ENCODE peak calls at places on chromosomes 4 and X, in six cellular contexts. P is body of pancreas, E is lung, J is keratinocyte, O is tibial nerve, Y is psoas muscle. Q is an unnamed sample. For H3K4me1, the result is how much of the 10 kb centered on the place peaks cover.

GRCh38 chr4:38815879-38816782 is 11.5 kb upstream of the TLR1 start:
- DNase-seq in P (no peak), E (no peak), J (no peak), O (no peak), Y (no peak), Q (no peak)

GRCh38 chr4:48683784-48684666 is 96.1 kb downstream of the FRYL start:
- DNase-seq in P (no peak), E (no peak), J (no peak), O (no peak), Y (no peak), Q (no peak)

GRCh38 chr4:53508446-53508845 is 82.8 kb downstream of the LNX1 start:
- DNase-seq in P (no peak), E (no peak), J (no peak), O (no peak), Y (no peak), Q (no peak)

GRCh38 chr4:70008771-70009170 is 13.0 kb downstream of the STATH start:
- DNase-seq in P (no peak), E (no peak), J (no peak), O (no peak), Y (no peak), Q (no peak)

GRCh38 chrX:154370300-154370881 is 4.0 kb downstream of the FLNA start:
- DNase-seq in P (no peak), E (no peak), J (no peak), O (no peak), Y (peak), Q (no peak)

GRCh38 chr4:26584725-26585124 is 841 bp downstream of the TBC1D19 start:
- DNase-seq in P (no peak), E (no peak), J (no peak), O (no peak), Y (no peak), Q (no peak)

GRCh38 chr4:183876268-183876934 is 28.7 kb upstream of the STOX2 start:
- DNase-seq in P (peak), E (peak), J (peak), O (no peak), Y (peak), Q (no peak)

GRCh38 chr4:35124116-35124515 is 1120.2 kb downstream of the ARAP2 start:
- DNase-seq in P (no peak), E (no peak), J (no peak), O (no peak), Y (no peak), Q (no peak)

GRCh38 chr4:110508827-110509446 is 33.0 kb downstream of the ENPEP start:
- DNase-seq in P (no peak), E (no peak), J (no peak), O (no peak), Y (no peak), Q (no peak)

GRCh38 chrX:38006283-38006682 is at the start of gene SYTL5:
- DNase-seq in P (no peak), E (no peak), J (no peak), O (no peak), Y (no peak), Q (no peak)

DNA sequence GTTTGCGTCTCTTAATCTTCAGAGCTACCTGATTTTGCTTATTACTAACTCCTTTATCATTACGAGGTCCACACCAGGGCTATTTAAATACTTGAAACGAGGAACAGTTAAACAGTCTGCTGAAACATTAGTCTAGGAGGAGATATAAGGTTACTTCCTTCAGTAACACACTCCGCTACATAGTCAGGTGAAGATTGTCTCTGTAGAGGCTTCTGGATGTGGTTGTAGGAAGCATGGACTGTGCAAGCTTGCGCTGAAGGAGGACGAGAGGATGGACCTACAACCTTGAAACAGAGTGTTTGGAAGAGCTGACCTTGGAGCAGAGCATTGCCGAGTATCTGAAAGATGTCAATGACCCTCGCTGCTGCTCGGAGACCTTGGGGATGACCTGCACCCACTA is at the start of gene CLRN2:
- DNase-seq in P (no peak), E (no peak), J (no peak), O (no peak), Y (no peak), Q (no peak)
- H3K27ac ChIP-seq in P (no peak), E (peak), J (no peak), O (no peak), Y (no peak), Q (no peak)

GRCh38 chrX:65750674-65751469 is 83.4 kb downstream of the MSN start:
- DNase-seq in P (no peak), E (no peak), J (no peak), O (no peak), Y (no peak), Q (peak)

GRCh38 chrX:65751511-65751910 is 84.1 kb downstream of the MSN start:
- DNase-seq in P (no peak), E (no peak), J (no peak), O (no peak), Y (no peak), Q (no peak)

GRCh38 chrX:65755786-65756185 is 88.3 kb downstream of the MSN start:
- DNase-seq in P (no peak), E (no peak), J (no peak), O (no peak), Y (no peak), Q (no peak)

GRCh38 chrX:65757943-65758342 is 90.5 kb downstream of the MSN start:
- DNase-seq in P (no peak), E (no peak), J (peak), O (no peak), Y (no peak), Q (no peak)

GRCh38 chrX:65752294-65752693 is 84.8 kb downstream of the MSN start:
- DNase-seq in P (no peak), E (no peak), J (no peak), O (no peak), Y (no peak), Q (no peak)
- H3K4me1 ChIP-seq in P (under half), E (under half), J (under half), O (under half), Y (under half), Q (under half)

DNA sequence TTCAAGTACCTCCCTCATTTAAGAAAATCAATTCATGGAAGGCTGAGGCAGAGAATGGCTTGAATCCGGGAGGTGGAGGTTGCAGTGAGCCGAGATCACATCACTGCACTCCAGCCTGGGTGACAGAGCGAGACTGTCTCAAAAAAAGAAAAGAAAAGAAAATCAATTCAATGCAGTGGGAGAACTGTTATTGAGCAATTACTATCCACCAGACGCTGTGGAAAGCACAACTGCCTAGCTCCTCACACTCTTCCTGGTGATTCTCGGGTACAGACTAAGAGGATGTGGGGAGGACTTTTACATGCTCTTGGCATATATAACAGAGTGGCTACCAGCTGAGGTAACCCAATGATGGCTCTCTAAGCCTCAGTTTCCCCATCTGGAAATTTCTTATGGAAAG is 2.7 kb upstream of the TMSB4X start:
- DNase-seq in P (no peak), E (no peak), J (no peak), O (no peak), Y (no peak), Q (no peak)
- H3K4me3 ChIP-seq in P (no peak), E (no peak), J (no peak), O (no peak), Y (no peak), Q (peak)

DNA sequence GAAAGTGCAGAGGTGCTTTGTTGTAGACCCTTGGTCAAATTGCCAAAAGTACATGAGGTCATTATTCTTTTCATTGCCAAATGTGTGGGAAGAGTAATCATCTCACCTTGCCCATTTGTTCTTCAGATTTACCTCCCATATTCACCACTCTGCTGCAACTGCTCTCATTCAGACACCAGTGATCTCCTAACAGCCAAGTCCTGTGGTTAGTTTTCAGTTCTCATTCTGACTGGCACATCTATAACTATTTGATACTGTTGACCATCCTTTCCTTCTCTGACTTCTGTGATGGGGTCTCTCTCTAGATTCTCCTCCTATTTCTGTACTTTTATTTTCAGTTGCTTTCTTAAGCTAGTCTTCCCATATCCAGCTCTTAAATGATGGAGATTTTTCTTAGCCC is 39.8 kb downstream of the GRIA3 start:
- DNase-seq in P (no peak), E (no peak), J (no peak), O (no peak), Y (no peak), Q (no peak)
- H3K27ac ChIP-seq in P (no peak), E (no peak), J (no peak), O (no peak), Y (no peak), Q (no peak)

DNA sequence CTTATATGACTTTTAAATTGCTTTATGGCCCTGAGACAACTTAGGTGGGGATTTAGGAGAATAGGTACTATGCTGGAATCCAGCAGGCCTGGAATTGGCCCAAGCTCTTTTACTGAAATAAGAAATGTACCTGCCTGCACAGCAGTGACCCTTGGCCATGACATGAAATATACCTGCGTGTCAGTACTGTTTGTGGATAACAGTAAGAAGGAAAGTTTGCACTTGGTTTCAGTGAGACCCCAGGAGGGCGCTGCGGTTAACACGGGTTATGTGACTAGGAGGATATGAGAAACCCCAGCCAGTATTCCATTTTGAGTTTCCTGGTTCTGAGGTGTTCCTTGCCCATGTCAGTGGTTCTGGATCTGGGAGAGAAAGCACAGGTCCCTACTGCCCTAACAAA is 5.3 kb downstream of the MTM1 start:
- DNase-seq in P (no peak), E (no peak), J (no peak), O (no peak), Y (no peak), Q (no peak)
- H3K4me1 ChIP-seq in P (under half), E (under half), J (half or more), O (under half), Y (under half), Q (half or more)

GRCh38 chr4:98930311-98930865 is 1.5 kb upstream of the EIF4E start:
- DNase-seq in P (no peak), E (no peak), J (no peak), O (no peak), Y (no peak), Q (peak)
- H3K4me3 ChIP-seq in P (no peak), E (no peak), J (peak), O (peak), Y (peak), Q (peak)

DNA sequence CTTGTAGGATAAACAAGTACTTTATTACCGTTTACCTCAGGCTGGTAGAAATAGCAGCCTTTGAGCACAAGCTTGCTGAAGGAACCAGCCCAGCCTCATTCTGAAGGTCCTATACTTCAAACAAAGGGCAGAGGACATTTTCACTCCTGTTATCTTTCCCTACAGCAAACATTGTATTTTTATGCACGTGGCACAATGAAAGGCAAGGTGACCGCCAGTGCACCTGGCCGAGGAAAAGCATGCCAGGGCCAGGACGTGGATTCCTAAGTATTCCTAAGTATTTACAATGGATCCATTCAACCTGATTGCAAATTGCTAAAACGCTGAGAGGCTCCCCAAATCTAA is 127.9 kb upstream of the FTHL17 start:
- DNase-seq in P (peak), E (no peak), J (no peak), O (no peak), Y (no peak), Q (no peak)
- H3K27ac ChIP-seq in P (peak), E (no peak), J (no peak), O (no peak), Y (no peak), Q (no peak)

DNA sequence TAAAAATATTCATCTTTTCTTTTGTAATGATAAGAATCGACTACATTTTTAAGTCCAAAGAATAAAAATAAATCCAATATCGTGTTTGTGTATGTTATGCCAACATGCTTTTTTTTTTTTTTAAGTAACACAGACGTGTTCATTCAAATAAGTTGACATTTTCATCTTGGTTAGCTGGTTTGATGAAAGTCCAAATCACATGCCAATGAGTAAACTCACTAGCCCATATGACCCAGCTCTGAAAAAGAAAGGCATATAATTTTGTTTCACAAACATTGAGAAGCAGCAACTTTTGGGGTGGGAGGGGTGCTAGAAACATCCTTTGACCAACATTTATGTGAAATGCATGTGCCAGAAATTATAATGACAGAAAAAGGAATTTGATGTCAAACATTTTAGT is 61.6 kb upstream of the SPP1 start:
- DNase-seq in P (no peak), E (no peak), J (no peak), O (no peak), Y (no peak), Q (no peak)
- H3K4me1 ChIP-seq in P (under half), E (under half), J (under half), O (under half), Y (under half), Q (under half)